ENCODE peak calls at places on chromosome 16, in nine cellular contexts. E is left kidney, Q is T-helper 17 cell, P is DMS 273 treated with DMSO at 0.1 percent for 48 hours, W is NCI-H1105, Y is head of caudate nucleus, B is HEK293T, C is iPS DF 6.9, J is progenitor cell of endocrine pancreas. O is an unnamed sample.

GRCh38 chr16:30069575-30070462 is 4.3 kb downstream of the ALDOA start:
- DNase-seq in E (no peak), Q (no peak), P (no peak), W (no peak), Y (peak), B (no peak), C (no peak), J (no peak), O (no peak)

GRCh38 chr16:74709477-74709877 is 8.8 kb upstream of the MLKL start:
- DNase-seq in E (peak), Q (peak), P (no peak), W (peak), Y (peak), B (peak), C (no peak), J (peak), O (peak)

GRCh38 chr16:3789375-3790067 is 72.2 kb upstream of the TRAP1 start:
- DNase-seq in E (no peak), Q (no peak), P (no peak), W (no peak), Y (no peak), B (no peak), C (no peak), J (no peak), O (no peak)

GRCh38 chr16:69865701-69866100 is 85.4 kb upstream of the CLEC18A start:
- DNase-seq in E (no peak), Q (no peak), P (no peak), W (no peak), Y (no peak), B (no peak), C (no peak), J (no peak), O (no peak)

GRCh38 chr16:55478827-55479559 is at the start of gene MMP2:
- DNase-seq in E (peak), Q (no peak), P (peak), W (peak), Y (peak), B (peak), C (no peak), J (peak), O (peak)

GRCh38 chr16:89493776-89494175 is 3.4 kb upstream of the ANKRD11 start:
- DNase-seq in E (no peak), Q (no peak), P (no peak), W (no peak), Y (no peak), B (no peak), C (no peak), J (no peak), O (no peak)

GRCh38 chr16:86563489-86564345 is 2.9 kb upstream of the FOXC2 start:
- DNase-seq in E (peak), Q (peak), P (peak), W (peak), Y (peak), B (peak), C (no peak), J (peak), O (peak)

GRCh38 chr16:58032710-58033293 is 7.2 kb downstream of the MMP15 start:
- DNase-seq in E (peak), Q (no peak), P (no peak), W (no peak), Y (peak), B (no peak), C (no peak), J (peak), O (no peak)

GRCh38 chr16:68214726-68215125 is 21.2 kb downstream of the ESRP2 start:
- DNase-seq in E (no peak), Q (no peak), P (no peak), W (no peak), Y (no peak), B (no peak), C (no peak), J (no peak), O (no peak)

GRCh38 chr16:55495616-55496289 is 13.1 kb upstream of the LPCAT2 start:
- DNase-seq in E (no peak), Q (no peak), P (peak), W (peak), Y (peak), B (no peak), C (no peak), J (no peak), O (peak)

GRCh38 chr16:30025156-30025555 is 2.2 kb downstream of the C16orf92 start:
- DNase-seq in E (no peak), Q (no peak), P (no peak), W (no peak), Y (no peak), B (no peak), C (no peak), J (no peak), O (no peak)

GRCh38 chr16:69727916-69728270 is 1.5 kb upstream of the NQO1 start:
- DNase-seq in E (no peak), Q (no peak), P (peak), W (no peak), Y (peak), B (no peak), C (no peak), J (no peak), O (no peak)

GRCh38 chr16:79176987-79177386 is 423.6 kb downstream of the MAF start:
- DNase-seq in E (peak), Q (no peak), P (no peak), W (no peak), Y (no peak), B (no peak), C (no peak), J (no peak), O (no peak)

GRCh38 chr16:81366316-81366932 is 51.7 kb downstream of the GAN start:
- DNase-seq in E (peak), Q (no peak), P (peak), W (no peak), Y (peak), B (peak), C (no peak), J (no peak), O (no peak)

GRCh38 chr16:1723450-1724147 is 17.6 kb downstream of the MAPK8IP3 start:
- DNase-seq in E (peak), Q (no peak), P (peak), W (no peak), Y (peak), B (peak), C (no peak), J (no peak), O (peak)